ENCODE peak calls at places on chromosome 11, in nine cellular contexts. S, Q, O, T, A, D, W, B and R are unnamed samples. For H3K4me1, the result is how much of the 10 kb centered on the place peaks cover.

GRCh38 chr11:46537121-46537520 is 56.7 kb downstream of the AMBRA1 start:
- DNase-seq in S (no peak), Q (no peak), O (peak), T (no peak), A (no peak), D (no peak), W (no peak), B (peak), R (no peak)

GRCh38 chr11:69683764-69684333 is 8.7 kb upstream of the LTO1 start:
- DNase-seq in S (no peak), Q (no peak), O (peak), T (no peak), A (no peak), D (no peak), W (no peak), B (no peak), R (no peak)

GRCh38 chr11:124285610-124286344 is 28.0 kb downstream of the OR8D1 start:
- DNase-seq in S (no peak), Q (no peak), O (peak), T (peak), A (no peak), D (no peak), W (no peak), B (peak), R (peak)

GRCh38 chr11:1193326-1194230 is 29.3 kb upstream of the MUC5B start:
- DNase-seq in S (peak), Q (no peak), O (no peak), T (no peak), A (no peak), D (no peak), W (peak), B (no peak), R (no peak)

GRCh38 chr11:57072640-57073039 is 83.9 kb downstream of the OR5AK2 start:
- DNase-seq in S (no peak), Q (peak), O (peak), T (peak), A (no peak), D (no peak), W (no peak), B (peak), R (peak)

GRCh38 chr11:22875869-22876473 is 15.7 kb upstream of the CCDC179 start:
- DNase-seq in S (no peak), Q (peak), O (peak), T (peak), A (peak), D (peak), W (no peak), B (peak), R (peak)

GRCh38 chr11:27761356-27761755 is 61.1 kb upstream of the BDNF start:
- DNase-seq in S (no peak), Q (no peak), O (no peak), T (no peak), A (no peak), D (no peak), W (no peak), B (no peak), R (no peak)

GRCh38 chr11:61106906-61107470 is 4.7 kb downstream of the CD5 start:
- DNase-seq in S (no peak), Q (no peak), O (no peak), T (no peak), A (no peak), D (no peak), W (no peak), B (no peak), R (no peak)

GRCh38 chr11:36312593-36312990 is 16.5 kb downstream of the PRR5L start:
- DNase-seq in S (no peak), Q (no peak), O (peak), T (peak), A (peak), D (no peak), W (no peak), B (peak), R (peak)

GRCh38 chr11:108880510-108880909 is 215.6 kb downstream of the DDX10 start:
- DNase-seq in S (no peak), Q (no peak), O (no peak), T (no peak), A (no peak), D (no peak), W (no peak), B (no peak), R (no peak)

GRCh38 chr11:3855808-3856491 is 486 bp downstream of the STIM1 start:
- DNase-seq in S (peak), Q (peak), O (peak), T (no peak), A (peak), D (peak), W (peak), B (peak), R (peak)

GRCh38 chr11:66159585-66159984 is 89.5 kb downstream of the PACS1 start:
- DNase-seq in S (no peak), Q (no peak), O (no peak), T (no peak), A (no peak), D (no peak), W (no peak), B (no peak), R (no peak)

GRCh38 chr11:72953631-72954030 is 139.4 kb downstream of the ATG16L2 start:
- DNase-seq in S (no peak), Q (no peak), O (no peak), T (no peak), A (no peak), D (no peak), W (no peak), B (no peak), R (no peak)

GRCh38 chr11:449889-450808 is at the start of gene PTDSS2:
- DNase-seq in S (peak), Q (peak), O (peak), T (peak), A (peak), D (peak), W (peak), B (peak), R (peak)

GRCh38 chr11:95277868-95278267 is 46.9 kb upstream of the SESN3 start:
- DNase-seq in S (no peak), Q (no peak), O (no peak), T (no peak), A (no peak), D (no peak), W (no peak), B (no peak), R (peak)

GRCh38 chr11:110130642-110131238 is 37.5 kb downstream of the ZC3H12C start:
- DNase-seq in S (no peak), Q (no peak), O (no peak), T (peak), A (peak), D (no peak), W (no peak), B (peak), R (peak)

GRCh38 chr11:69542314-69543168 is 61.1 kb downstream of the LINC01488 start:
- DNase-seq in S (no peak), Q (no peak), O (no peak), T (no peak), A (no peak), D (no peak), W (no peak), B (no peak), R (no peak)

GRCh38 chr11:65555693-65556231 is 2.4 kb downstream of the LTBP3 start:
- DNase-seq in S (peak), Q (peak), O (peak), T (peak), A (peak), D (no peak), W (peak), B (peak), R (no peak)

GRCh38 chr11:128086794-128087193 is 500.6 kb downstream of the ETS1 start:
- DNase-seq in S (no peak), Q (no peak), O (no peak), T (no peak), A (no peak), D (no peak), W (no peak), B (no peak), R (no peak)

GRCh38 chr11:19811391-19811790 is 98.8 kb downstream of the NAV2 start:
- DNase-seq in S (no peak), Q (no peak), O (no peak), T (no peak), A (no peak), D (no peak), W (no peak), B (no peak), R (no peak)

GRCh38 chr11:76805206-76805913 is 22.2 kb downstream of the TSKU start:
- DNase-seq in S (no peak), Q (no peak), O (no peak), T (no peak), A (peak), D (peak), W (no peak), B (no peak), R (no peak)

GRCh38 chr11:67571443-67571842 is 12.2 kb upstream of the GSTP1 start:
- DNase-seq in S (no peak), Q (no peak), O (no peak), T (no peak), A (no peak), D (no peak), W (no peak), B (no peak), R (no peak)

GRCh38 chr11:128731041-128731663 is 37.3 kb downstream of the FLI1 start:
- DNase-seq in S (no peak), Q (no peak), O (peak), T (no peak), A (no peak), D (no peak), W (no peak), B (no peak), R (no peak)

GRCh38 chr11:46309669-46310288 is 32.3 kb downstream of the CREB3L1 start:
- DNase-seq in S (peak), Q (no peak), O (peak), T (no peak), A (no peak), D (no peak), W (no peak), B (no peak), R (no peak)

GRCh38 chr11:85947431-85948272 is 92.5 kb downstream of the CCDC83 start:
- DNase-seq in S (no peak), Q (peak), O (peak), T (peak), A (peak), D (peak), W (no peak), B (peak), R (peak)

GRCh38 chr11:8808226-8808585 is 102.8 kb upstream of the AKIP1 start:
- DNase-seq in S (no peak), Q (no peak), O (no peak), T (no peak), A (no peak), D (no peak), W (no peak), B (no peak), R (no peak)

GRCh38 chr11:114774599-114775365 is 96.5 kb downstream of the NXPE2 start:
- DNase-seq in S (no peak), Q (peak), O (peak), T (peak), A (peak), D (peak), W (no peak), B (peak), R (no peak)

GRCh38 chr11:64745523-64746328 is 1.8 kb upstream of the RASGRP2 start:
- DNase-seq in S (no peak), Q (peak), O (no peak), T (peak), A (peak), D (peak), W (peak), B (peak), R (no peak)

GRCh38 chr11:111063711-111064110 is 181.8 kb upstream of the POU2AF2 start:
- DNase-seq in S (no peak), Q (no peak), O (peak), T (peak), A (no peak), D (no peak), W (no peak), B (peak), R (no peak)

GRCh38 chr11:36233226-36233625 is 56.0 kb downstream of the COMMD9 start:
- DNase-seq in S (no peak), Q (no peak), O (no peak), T (peak), A (no peak), D (no peak), W (no peak), B (peak), R (no peak)

GRCh38 chr11:71081704-71082230 is 170.6 kb downstream of the SHANK2 start:
- DNase-seq in S (no peak), Q (no peak), O (no peak), T (no peak), A (no peak), D (no peak), W (no peak), B (no peak), R (no peak)

GRCh38 chr11:14117632-14118031 is 155.1 kb downstream of the SPON1 start:
- DNase-seq in S (no peak), Q (no peak), O (no peak), T (no peak), A (no peak), D (no peak), W (no peak), B (no peak), R (no peak)

GRCh38 chr11:3723014-3723708 is 52.0 kb upstream of the CHRNA10 start:
- DNase-seq in S (no peak), Q (peak), O (peak), T (peak), A (no peak), D (no peak), W (no peak), B (peak), R (peak)

GRCh38 chr11:123505546-123506299 is 75.7 kb downstream of the GRAMD1B start:
- DNase-seq in S (no peak), Q (no peak), O (no peak), T (no peak), A (no peak), D (no peak), W (no peak), B (no peak), R (no peak)

GRCh38 chr11:47243454-47243853 is 5.2 kb downstream of the ACP2 start:
- DNase-seq in S (no peak), Q (no peak), O (no peak), T (no peak), A (no peak), D (peak), W (no peak), B (no peak), R (no peak)

DNA sequence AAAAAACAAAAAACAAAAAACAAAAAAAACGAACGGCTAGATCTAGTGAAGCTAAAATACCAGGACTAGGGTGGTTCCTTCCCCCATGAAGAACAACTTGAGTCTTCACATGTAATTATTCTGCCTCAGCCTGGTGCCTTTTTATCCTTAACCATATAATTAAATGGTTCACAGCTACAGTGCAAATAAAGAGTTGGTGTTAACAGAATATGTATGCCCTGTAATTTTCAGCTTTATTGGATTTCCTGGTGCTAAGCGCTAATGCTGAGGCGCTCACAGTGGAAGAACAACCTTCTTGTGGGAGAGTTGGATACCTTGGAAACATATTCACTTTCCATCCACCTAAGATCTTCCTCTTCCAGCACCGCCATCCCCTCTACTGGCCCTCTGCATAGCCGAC is 158.5 kb upstream of the SORL1-AS1 start:
- DNase-seq in S (no peak), Q (no peak), O (no peak), T (no peak), A (no peak), D (no peak), W (no peak), B (no peak), R (no peak)
- TF ChIP-seq CTCF in S (no peak), Q (no peak), O (no peak), T (no peak), A (no peak), D (no peak), W (no peak), B (no peak), R (no peak)

GRCh38 chr11:132588366-132588765 is 943.9 kb downstream of the OPCML start:
- DNase-seq in S (no peak), Q (no peak), O (no peak), T (peak), A (no peak), D (no peak), W (no peak), B (peak), R (no peak)
- H3K27ac ChIP-seq in S (no peak), Q (no peak), O (no peak), T (no peak), A (no peak), D (no peak), W (no peak), B (no peak), R (no peak)

DNA sequence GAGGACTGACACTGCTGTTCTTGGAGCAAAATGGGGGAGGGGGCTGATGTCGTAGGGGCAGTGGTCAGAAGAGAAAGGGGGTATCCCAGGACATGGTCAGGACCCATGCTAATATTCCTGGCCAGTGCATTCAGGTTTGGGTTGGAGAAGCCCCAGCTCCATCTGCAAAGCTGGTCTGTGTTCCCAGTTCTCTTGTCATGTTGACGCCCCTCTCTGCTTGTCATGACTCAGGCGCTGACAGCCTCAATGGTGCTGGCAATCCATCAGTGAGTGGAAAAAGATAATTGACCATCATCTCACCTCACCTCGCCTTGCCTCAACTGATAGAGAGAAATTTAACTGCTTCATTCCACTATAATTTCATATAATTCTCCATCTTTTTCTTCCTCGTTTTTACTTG is 283.1 kb upstream of the CADM1 start:
- DNase-seq in S (no peak), Q (no peak), O (no peak), T (no peak), A (no peak), D (no peak), W (no peak), B (no peak), R (no peak)
- H3K4me1 ChIP-seq in S (under half), Q (under half), O (under half), T (under half), A (under half), D (under half), W (under half), B (under half), R (under half)

DNA sequence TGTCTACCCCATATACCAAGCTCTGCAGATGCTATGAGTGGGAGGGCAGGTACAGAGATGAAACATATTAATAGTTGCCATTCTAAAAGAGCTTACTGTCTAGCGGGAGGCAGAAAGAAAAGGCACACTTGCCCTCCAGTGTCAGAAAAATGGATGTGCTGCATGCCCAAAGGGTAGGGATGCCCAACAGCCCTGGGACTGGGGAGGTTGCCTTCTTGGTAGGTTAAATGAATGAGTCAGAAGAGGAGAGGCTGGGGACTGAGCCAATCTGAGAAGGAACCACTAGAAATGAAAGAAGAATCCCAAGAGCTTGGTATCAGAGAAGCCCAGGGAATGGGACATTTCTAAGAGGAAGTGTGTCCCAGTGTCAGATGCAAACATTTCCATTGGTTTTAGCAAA is 1.2 kb downstream of the BIRC3 start:
- DNase-seq in S (no peak), Q (peak), O (peak), T (no peak), A (no peak), D (no peak), W (no peak), B (no peak), R (no peak)
- TF ChIP-seq CTCF in S (no peak), Q (no peak), O (no peak), T (no peak), A (no peak), D (no peak), W (no peak), B (no peak), R (no peak)

GRCh38 chr11:102950622-102951081 is 4.9 kb downstream of the MMP13 start:
- DNase-seq in S (no peak), Q (no peak), O (peak), T (no peak), A (no peak), D (no peak), W (no peak), B (peak), R (no peak)
- H3K27ac ChIP-seq in S (no peak), Q (no peak), O (peak), T (no peak), A (no peak), D (no peak), W (no peak), B (no peak), R (no peak)

DNA sequence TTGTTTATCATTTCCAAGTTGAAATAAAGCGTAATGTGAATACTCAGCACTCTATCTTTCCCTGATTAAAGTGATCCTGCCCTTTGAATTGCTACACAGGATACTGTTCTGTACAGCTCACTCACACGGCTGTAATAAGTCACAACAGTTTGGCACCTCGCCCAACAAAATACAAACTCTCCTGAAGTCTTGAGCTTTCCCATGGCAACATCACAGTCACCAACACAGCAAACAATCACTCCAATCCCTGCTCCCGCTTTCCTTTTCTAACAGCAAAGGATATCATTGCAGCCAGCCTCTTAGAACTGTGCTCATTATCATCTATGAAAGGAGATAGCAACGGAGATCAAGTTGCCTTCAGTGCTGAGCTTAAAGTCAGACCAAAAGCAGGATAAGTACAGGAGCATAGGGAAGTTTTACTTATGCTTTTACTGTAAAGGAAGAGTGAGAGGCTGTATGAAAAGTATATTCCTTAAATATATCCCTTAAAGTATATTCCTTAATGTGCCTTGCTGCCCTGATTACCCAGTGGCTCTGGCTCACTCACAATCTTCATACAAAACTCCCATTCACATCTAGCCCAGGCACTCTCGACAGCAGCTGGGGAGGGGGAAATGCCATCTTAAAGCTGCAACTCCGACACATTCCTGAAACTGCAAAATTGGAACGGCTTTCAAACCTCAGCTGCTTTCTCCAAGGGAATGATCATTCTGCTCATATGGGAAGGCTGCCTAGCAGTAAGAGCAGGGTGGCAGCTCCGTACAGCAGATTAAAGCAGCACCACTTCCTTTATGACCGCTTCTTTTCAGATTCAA is 35.9 kb downstream of the MAML2 start:
- DNase-seq in S (peak), Q (peak), O (peak), T (peak), A (peak), D (peak), W (peak), B (peak), R (peak)
- H3K4me1 ChIP-seq in S (half or more), Q (half or more), O (half or more), T (half or more), A (under half), D (under half), W (half or more), B (under half), R (half or more)